ENCODE peak calls at places on chromosomes 1 and 21, in ten cellular contexts. R is transverse colon, M is GM12891, G is K562, J is upper lobe of left lung, Z is sigmoid colon, N is spleen, F is HCT116, Q is breast epithelium, B is GM12878. E is an unnamed sample.

GRCh38 chr1:156387899-156388813 is 19.1 kb downstream of the RHBG start:
- DNase-seq in J (no peak), Z (no peak), F (no peak), N (no peak), B (no peak), G (no peak), R (no peak), Q (no peak), M (no peak), E (no peak)

GRCh38 chr1:220226752-220227151 is 45.5 kb downstream of the RAB3GAP2 start:
- DNase-seq in M (no peak), J (no peak), R (no peak), Z (no peak), Q (no peak), F (no peak), N (no peak), B (no peak), G (no peak), E (no peak)

GRCh38 chr1:224786533-224787249 is 142.8 kb upstream of the DNAH14 start:
- DNase-seq in R (no peak), J (no peak), Q (no peak), N (no peak), B (no peak), Z (no peak), G (no peak), M (no peak), F (no peak), E (no peak)

GRCh38 chr21:17679002-17679600 is 66.4 kb upstream of the BTG3 start:
- DNase-seq in J (no peak), F (peak), G (peak), M (peak), N (no peak), R (no peak), Q (no peak), Z (no peak), B (peak), E (peak)

GRCh38 chr1:74857676-74858075 is 124.7 kb downstream of the TYW3 start:
- DNase-seq in F (no peak), Z (no peak), G (no peak), J (no peak), N (no peak), R (no peak), Q (no peak), M (no peak), B (no peak), E (no peak)

GRCh38 chr21:46196733-46197132 is 12.5 kb upstream of the SPATC1L start:
- DNase-seq in B (no peak), F (no peak), N (peak), Z (peak), M (no peak), J (no peak), R (no peak), G (no peak), Q (no peak), E (no peak)

GRCh38 chr1:173002891-173003582 is 47.7 kb downstream of the TNFSF18 start:
- DNase-seq in Z (no peak), B (no peak), Q (no peak), R (no peak), F (no peak), J (no peak), N (no peak), M (no peak), G (no peak), E (no peak)

GRCh38 chr1:200042437-200043329 is 15.2 kb downstream of the NR5A2 start:
- DNase-seq in Q (no peak), M (no peak), F (no peak), Z (no peak), R (peak), B (no peak), J (no peak), N (no peak), G (no peak), E (no peak)

GRCh38 chr21:37915941-37916794 is at the start of gene KCNJ6:
- DNase-seq in F (no peak), Q (no peak), Z (no peak), N (no peak), M (no peak), B (no peak), G (peak), R (no peak), J (peak), E (no peak)

GRCh38 chr1:70706381-70707173 is 295.5 kb downstream of the CTH start:
- DNase-seq in B (no peak), G (no peak), N (no peak), M (no peak), Z (no peak), J (no peak), R (no peak), F (no peak), Q (no peak), E (no peak)

GRCh38 chr1:179337343-179337742 is 28.4 kb upstream of the AXDND1 start:
- DNase-seq in R (peak), B (no peak), Z (no peak), F (no peak), Q (no peak), N (no peak), G (no peak), M (no peak), J (no peak), E (no peak)

GRCh38 chr1:156251527-156251926 is 3.7 kb upstream of the PAQR6 start:
- DNase-seq in G (no peak), Z (no peak), F (no peak), R (no peak), M (no peak), J (no peak), Q (no peak), B (no peak), N (no peak), E (no peak)

GRCh38 chr1:200028586-200029034 is 1.1 kb downstream of the NR5A2 start:
- DNase-seq in G (no peak), J (no peak), N (no peak), Q (no peak), R (no peak), Z (no peak), B (no peak), M (no peak), F (no peak), E (no peak)

GRCh38 chr1:176384841-176385240 is 78.1 kb upstream of the PAPPA2 start:
- DNase-seq in J (no peak), M (no peak), F (no peak), Z (no peak), Q (no peak), R (no peak), N (no peak), G (no peak), B (no peak), E (no peak)

GRCh38 chr1:172388490-172388889 is 32.0 kb upstream of the C1orf105 start:
- DNase-seq in G (no peak), Z (no peak), R (no peak), F (no peak), Q (no peak), B (no peak), J (no peak), N (no peak), M (no peak), E (no peak)

GRCh38 chr1:1889090-1889750 is 1.7 kb downstream of the GNB1 start:
- DNase-seq in R (no peak), J (no peak), Q (no peak), F (no peak), G (no peak), Z (no peak), N (peak), B (no peak), M (no peak), E (no peak)

GRCh38 chr1:183600136-183600535 is 9.9 kb upstream of the NCF2 start:
- DNase-seq in J (peak), B (no peak), N (no peak), Q (no peak), M (no peak), Z (no peak), G (no peak), R (no peak), F (no peak), E (no peak)

GRCh38 chr1:167776151-167776550 is 54.4 kb downstream of the MPZL1 start:
- DNase-seq in N (no peak), B (no peak), Z (no peak), Q (no peak), F (no peak), J (no peak), G (no peak), R (no peak), M (no peak), E (no peak)

GRCh38 chr21:44713130-44713529 is 1.8 kb upstream of the TSPEAR start:
- DNase-seq in R (no peak), Q (no peak), Z (no peak), G (no peak), B (no peak), F (no peak), J (no peak), N (no peak), M (no peak), E (no peak)

GRCh38 chr1:198620951-198621824 is 17.7 kb upstream of the PTPRC start:
- DNase-seq in Q (no peak), J (peak), Z (no peak), B (peak), R (peak), G (no peak), N (peak), F (no peak), M (no peak), E (no peak)

GRCh38 chr1:44030606-44031050 is 634 bp downstream of the SLC6A9 start:
- DNase-seq in M (no peak), B (no peak), Q (no peak), J (no peak), F (no peak), Z (peak), R (no peak), N (peak), G (peak), E (no peak)

GRCh38 chr1:20194770-20195463 is 8.6 kb upstream of the PLA2G2C start:
- DNase-seq in F (peak), J (peak), M (peak), Q (peak), R (peak), B (peak), N (peak), G (peak), Z (peak), E (no peak)

GRCh38 chr1:173118404-173118803 is 67.7 kb upstream of the TNFSF18 start:
- DNase-seq in B (no peak), G (no peak), F (no peak), Z (no peak), N (no peak), M (no peak), R (no peak), Q (no peak), J (no peak), E (no peak)

GRCh38 chr1:211118407-211119102 is 15.4 kb downstream of the KCNH1 start:
- DNase-seq in F (no peak), B (no peak), Q (no peak), J (no peak), G (no peak), Z (no peak), N (no peak), M (no peak), R (no peak), E (no peak)

GRCh38 chr1:13801711-13802486 is 101.9 kb downstream of the PRDM2 start:
- DNase-seq in F (no peak), G (peak), B (no peak), R (peak), Q (peak), M (no peak), Z (no peak), J (peak), N (no peak), E (no peak)

GRCh38 chr1:28354121-28354520 is 15.4 kb upstream of the PHACTR4 start:
- DNase-seq in N (peak), J (no peak), Z (no peak), R (no peak), Q (no peak), F (no peak), G (no peak), M (no peak), B (no peak), E (no peak)

GRCh38 chr1:34155851-34156250 is 9.2 kb downstream of the CSMD2 start:
- DNase-seq in G (no peak), F (no peak), Q (no peak), Z (no peak), N (no peak), M (no peak), J (no peak), R (no peak), B (no peak), E (no peak)

GRCh38 chr1:10108948-10109347 is 76.2 kb downstream of the UBE4B start:
- DNase-seq in F (no peak), Z (no peak), R (no peak), Q (no peak), J (no peak), G (no peak), B (no peak), M (no peak), N (no peak), E (no peak)

GRCh38 chr1:201593200-201593828 is 54.4 kb downstream of the NAV1 start:
- DNase-seq in J (peak), N (peak), Z (peak), M (no peak), G (no peak), R (peak), B (no peak), F (no peak), Q (peak), E (no peak)

GRCh38 chr1:107449326-107449725 is 308.5 kb downstream of the NTNG1 start:
- DNase-seq in B (no peak), R (no peak), G (no peak), F (no peak), Z (no peak), Q (no peak), M (no peak), N (no peak), J (no peak), E (no peak)

GRCh38 chr21:28932717-28933116 is 60.0 kb downstream of the LTN1 start:
- DNase-seq in N (no peak), R (no peak), G (no peak), F (no peak), M (no peak), Q (no peak), B (no peak), J (no peak), Z (no peak), E (no peak)

DNA sequence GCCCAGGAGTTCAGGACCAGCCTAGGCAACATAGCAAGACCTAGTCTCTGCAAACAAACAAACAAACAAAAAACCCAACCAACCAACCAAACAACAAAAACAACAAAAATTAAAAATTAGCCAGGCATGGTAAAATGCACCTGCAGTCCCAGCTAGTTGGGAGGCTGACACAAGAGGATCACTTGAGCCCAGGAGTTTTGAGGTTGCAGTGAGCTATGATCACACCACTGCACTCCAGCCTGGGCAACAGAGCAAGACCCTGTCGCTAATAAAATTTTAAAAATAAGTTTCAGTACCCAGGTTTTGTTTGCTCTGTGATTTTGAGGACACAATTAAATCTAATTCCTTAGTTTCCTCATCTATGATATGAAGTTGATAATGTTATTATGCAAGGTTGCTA is 201.3 kb downstream of the SLC45A1 start:
- DNase-seq in M (no peak), R (no peak), J (no peak), F (no peak), G (no peak), B (no peak), Q (no peak), Z (no peak), N (no peak), E (no peak)
- TF ChIP-seq POLR2AphosphoS5 in M (no peak), R (no peak), J (no peak), F (no peak), G (no peak), B (no peak), Q (no peak), Z (no peak), N (no peak), E (no peak)

GRCh38 chr1:153647375-153647714 is 11.2 kb upstream of the SNAPIN start:
- DNase-seq in Q (no peak), Z (no peak), N (no peak), B (no peak), F (no peak), M (no peak), J (no peak), G (no peak), R (no peak), E (no peak)
- TF ChIP-seq POLR2A in Q (no peak), Z (no peak), N (no peak), B (peak), F (peak), M (peak), J (no peak), G (peak), R (no peak), E (peak)

DNA sequence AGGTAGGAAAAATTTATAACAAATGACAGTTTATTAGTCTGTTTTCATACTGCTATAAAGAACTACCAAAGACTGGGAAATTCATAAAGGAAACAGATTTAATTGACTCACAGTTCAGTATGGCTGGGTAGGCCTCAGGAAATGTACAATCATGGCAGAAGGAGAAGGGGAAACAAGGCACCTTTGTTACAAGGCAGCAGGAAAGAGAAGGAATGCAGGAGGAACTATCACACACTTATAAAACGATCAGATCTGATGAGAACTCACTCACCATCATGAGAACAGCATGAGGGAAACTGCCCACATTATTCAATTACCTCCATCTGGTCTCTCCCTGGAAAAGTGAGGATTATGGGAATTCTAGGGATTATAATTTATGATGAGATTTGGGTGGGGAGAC is 61.3 kb downstream of the ASB17 start:
- DNase-seq in F (no peak), J (no peak), Q (no peak), R (no peak), N (no peak), G (no peak), Z (no peak), B (no peak), M (no peak), E (no peak)
- TF ChIP-seq POLR2AphosphoS5 in F (no peak), J (no peak), Q (no peak), R (no peak), N (no peak), G (no peak), Z (no peak), B (no peak), M (no peak), E (no peak)

DNA sequence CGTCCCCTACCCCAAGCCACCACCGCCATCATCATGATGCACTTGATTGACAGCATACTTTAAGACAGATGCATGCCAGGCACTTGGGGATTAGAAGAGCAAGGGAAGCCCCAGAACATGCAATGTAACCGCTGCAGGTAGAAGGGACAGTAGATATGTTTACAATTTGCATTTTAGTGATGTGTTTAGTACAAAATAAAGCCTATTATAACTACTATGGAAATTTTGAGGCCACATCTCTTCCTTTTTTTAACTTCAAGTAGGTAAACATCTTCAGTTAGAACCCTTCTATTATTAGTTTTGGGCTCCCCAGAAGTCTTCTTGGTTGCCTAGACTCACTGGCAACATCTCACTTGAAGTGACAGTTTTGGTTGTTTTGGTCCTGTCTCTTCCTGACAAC is 25.3 kb downstream of the CR1L start:
- DNase-seq in Z (no peak), F (no peak), N (no peak), Q (no peak), G (no peak), M (no peak), J (no peak), R (no peak), B (peak), E (no peak)
- TF ChIP-seq POLR2A in Z (no peak), F (no peak), N (no peak), Q (no peak), G (no peak), M (no peak), J (no peak), R (no peak), B (no peak), E (no peak)

DNA sequence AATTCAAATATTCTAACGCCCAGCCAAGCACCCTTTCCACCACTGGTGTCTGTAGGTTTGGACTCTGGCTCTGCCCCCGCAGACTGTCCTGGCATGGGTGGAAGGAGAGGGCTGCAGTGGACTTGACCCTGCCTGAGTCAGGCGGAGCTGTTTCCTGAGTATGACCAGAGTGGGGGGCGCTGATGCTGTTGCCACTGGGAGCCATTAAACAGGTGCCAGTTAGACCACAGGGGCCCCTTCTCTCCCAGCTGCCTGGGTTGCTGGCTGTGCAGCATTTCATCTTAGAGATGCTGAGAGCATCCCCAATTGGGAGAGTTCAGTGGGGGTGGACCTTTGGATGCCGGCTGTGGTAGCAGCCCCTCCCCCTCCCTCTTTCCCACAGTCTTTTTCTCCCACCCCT is 539.5 kb downstream of the MATN1 start:
- DNase-seq in N (no peak), Z (no peak), Q (no peak), G (no peak), R (no peak), F (no peak), J (no peak), B (no peak), M (no peak), E (no peak)
- TF ChIP-seq POLR2AphosphoS5 in N (no peak), Z (no peak), Q (no peak), G (no peak), R (no peak), F (no peak), J (no peak), B (no peak), M (no peak), E (no peak)

GRCh38 chr1:207321045-207321789 is at the start of gene CD55:
- DNase-seq in F (peak), G (peak), M (peak), Z (peak), B (peak), N (peak), J (peak), Q (peak), R (peak), E (peak)
- TF ChIP-seq POLR2A in F (peak), G (peak), M (peak), Z (peak), B (peak), N (peak), J (peak), Q (peak), R (peak), E (peak)